ENCODE peak calls at places on chromosomes 7 and 10, in four cellular contexts. V is K562, P is H1, E is HepG2. M is an unnamed sample.

GRCh38 chr10:116521424-116522305 is 24.1 kb upstream of the PNLIP start:
- DNase-seq in V (peak), P (no peak), E (peak), M (no peak)

GRCh38 chr10:74082319-74082718 is 68.3 kb downstream of the AP3M1 start:
- DNase-seq in V (no peak), P (no peak), E (no peak), M (no peak)

GRCh38 chr10:34346516-34347150 is 468.5 kb downstream of the PARD3 start:
- DNase-seq in V (no peak), P (no peak), E (no peak), M (no peak)

GRCh38 chr7:103446046-103446520 is at the start of gene SLC26A5:
- DNase-seq in V (peak), P (no peak), E (no peak), M (no peak)

GRCh38 chr10:33376976-33377657 is 42.6 kb upstream of the NRP1 start:
- DNase-seq in V (no peak), P (no peak), E (no peak), M (no peak)

GRCh38 chr10:124703372-124703771 is 40.8 kb downstream of the FAM53B start:
- DNase-seq in V (no peak), P (no peak), E (no peak), M (no peak)

GRCh38 chr10:59808896-59809643 is 55.8 kb upstream of the MRLN start:
- DNase-seq in V (peak), P (peak), E (peak), M (peak)

GRCh38 chr10:56319386-56319785 is 41.7 kb downstream of the ZWINT start:
- DNase-seq in V (no peak), P (no peak), E (no peak), M (peak)

GRCh38 chr7:125670926-125671572 is 741.4 kb upstream of the POT1 start:
- DNase-seq in V (peak), P (no peak), E (peak), M (no peak)

GRCh38 chr10:46547331-46547880 is 9.1 kb downstream of the GPRIN2 start:
- DNase-seq in V (no peak), P (no peak), E (no peak), M (no peak)

GRCh38 chr10:53886325-53887300 is 914.4 kb downstream of the PCDH15 start:
- DNase-seq in V (no peak), P (no peak), E (peak), M (no peak)

GRCh38 chr7:112462236-112462635 is 12.0 kb downstream of the IFRD1 start:
- DNase-seq in V (no peak), P (no peak), E (peak), M (no peak)

GRCh38 chr7:716212-716611 is 10.3 kb upstream of the DNAAF5 start:
- DNase-seq in V (no peak), P (no peak), E (no peak), M (no peak)

GRCh38 chr10:122152544-122152943 is 118.6 kb upstream of the BTBD16 start:
- DNase-seq in V (no peak), P (no peak), E (no peak), M (no peak)

GRCh38 chr7:135206887-135207738 is 4.2 kb downstream of the WDR91 start:
- DNase-seq in V (no peak), P (no peak), E (no peak), M (peak)

GRCh38 chr7:26787696-26788095 is 76.7 kb downstream of the SKAP2 start:
- DNase-seq in V (no peak), P (no peak), E (no peak), M (no peak)

GRCh38 chr10:110421512-110422138 is 76.1 kb upstream of the DUSP5 start:
- DNase-seq in V (peak), P (no peak), E (no peak), M (no peak)

GRCh38 chr10:132571565-132572544 is 34.3 kb downstream of the INPP5A start:
- DNase-seq in V (peak), P (peak), E (peak), M (peak)

GRCh38 chr7:148962823-148963582 is 65.3 kb downstream of the PDIA4 start:
- DNase-seq in V (peak), P (no peak), E (peak), M (peak)

GRCh38 chr10:132065491-132066105 is at the start of gene JAKMIP3:
- DNase-seq in V (no peak), P (no peak), E (peak), M (no peak)

GRCh38 chr10:76547352-76547972 is 1090.1 kb downstream of the KCNMA1 start:
- DNase-seq in V (peak), P (peak), E (peak), M (no peak)

GRCh38 chr7:44633254-44634186 is 27.1 kb downstream of the OGDH start:
- DNase-seq in V (no peak), P (no peak), E (no peak), M (peak)

GRCh38 chr10:130422366-130423324 is 286.5 kb downstream of the GLRX3 start:
- DNase-seq in V (no peak), P (no peak), E (no peak), M (no peak)
- TF ChIP-seq ATF2 in V (no peak), P (no peak), E (no peak), M (no peak)

DNA sequence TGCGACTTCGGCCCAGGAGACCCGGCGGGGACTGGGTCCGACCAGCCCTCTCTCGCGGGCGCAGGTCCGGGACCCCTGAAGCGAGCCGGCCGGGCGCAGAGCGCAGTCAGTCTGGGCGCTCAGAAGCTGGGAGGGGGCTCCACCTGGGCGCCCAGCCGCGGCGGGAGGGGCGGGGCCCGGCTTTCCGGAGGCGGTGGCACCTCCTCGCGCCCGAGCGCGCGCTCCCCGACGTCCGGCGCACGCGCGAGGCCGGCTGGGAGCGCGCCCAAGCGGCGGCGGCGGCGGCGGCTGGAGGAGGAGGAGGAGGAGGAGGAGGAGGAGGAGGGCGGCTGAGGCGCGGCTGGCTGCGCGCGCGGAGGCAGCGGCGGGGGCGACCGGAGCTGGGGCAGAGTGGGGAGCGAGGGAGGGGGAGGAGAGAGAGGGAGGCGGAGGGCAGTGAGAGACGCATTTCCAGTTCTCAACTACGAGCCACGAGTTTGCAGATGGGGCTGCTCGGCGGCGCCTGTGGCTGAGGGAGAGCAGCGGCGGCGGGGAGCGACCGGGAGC is at the start of gene PALS2:
- DNase-seq in V (peak), P (no peak), E (peak), M (no peak)
- TF ChIP-seq YY1 in V (no peak), P (no peak), E (no peak), M (peak)

DNA sequence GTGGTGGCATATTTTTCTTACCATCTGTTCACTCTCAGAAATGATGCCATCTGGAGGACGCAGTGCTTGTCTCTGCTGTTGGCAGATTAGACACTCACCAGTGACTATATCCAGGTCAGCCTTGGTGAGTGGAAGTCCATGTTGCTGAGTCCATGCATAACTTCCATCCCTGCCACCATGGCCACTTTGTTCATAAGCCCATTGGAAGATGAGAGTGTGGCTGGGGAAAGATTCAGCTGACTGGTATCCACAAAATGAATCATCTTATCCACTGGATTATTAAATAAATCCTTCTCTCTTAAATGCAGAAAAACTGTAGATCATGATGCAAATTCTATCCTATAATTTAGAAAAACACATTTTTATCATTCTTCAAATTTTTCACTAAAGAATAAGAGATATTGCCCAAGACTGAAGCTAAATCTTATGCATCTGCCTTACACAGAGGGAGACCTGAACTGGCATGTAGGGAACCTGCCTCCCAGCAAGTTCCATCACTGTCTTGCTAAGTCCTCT is 726.9 kb downstream of the TNS3 start:
- DNase-seq in V (no peak), P (no peak), E (no peak), M (no peak)
- TF ChIP-seq ATF2 in V (no peak), P (no peak), E (no peak), M (no peak)

GRCh38 chr7:141073641-141074161 is at the start of gene TMEM178B:
- DNase-seq in V (no peak), P (no peak), E (no peak), M (no peak)

GRCh38 chr7:141072548-141073172 is 1.2 kb upstream of the TMEM178B start:
- DNase-seq in V (no peak), P (no peak), E (no peak), M (no peak)

GRCh38 chr7:141073173-141073640 is 657 bp upstream of the TMEM178B start:
- DNase-seq in V (no peak), P (no peak), E (peak), M (no peak)

GRCh38 chr7:141071260-141071854 is 2.5 kb upstream of the TMEM178B start:
- DNase-seq in V (peak), P (peak), E (peak), M (no peak)

GRCh38 chr7:141071855-141072547 is 1.9 kb upstream of the TMEM178B start:
- DNase-seq in V (no peak), P (no peak), E (no peak), M (no peak)
- TF ChIP-seq YY1 in V (no peak), P (no peak), E (no peak), M (no peak)

GRCh38 chr7:151899513-151900360 is 22.8 kb upstream of the PRKAG2 start:
- DNase-seq in V (no peak), P (no peak), E (no peak), M (no peak)
- TF ChIP-seq ATF2 in V (no peak), P (no peak), E (no peak), M (no peak)

GRCh38 chr7:140686921-140687320 is 9.6 kb upstream of the NDUFB2 start:
- DNase-seq in V (no peak), P (no peak), E (no peak), M (no peak)
- TF ChIP-seq YY1 in V (no peak), P (no peak), E (no peak), M (no peak)

DNA sequence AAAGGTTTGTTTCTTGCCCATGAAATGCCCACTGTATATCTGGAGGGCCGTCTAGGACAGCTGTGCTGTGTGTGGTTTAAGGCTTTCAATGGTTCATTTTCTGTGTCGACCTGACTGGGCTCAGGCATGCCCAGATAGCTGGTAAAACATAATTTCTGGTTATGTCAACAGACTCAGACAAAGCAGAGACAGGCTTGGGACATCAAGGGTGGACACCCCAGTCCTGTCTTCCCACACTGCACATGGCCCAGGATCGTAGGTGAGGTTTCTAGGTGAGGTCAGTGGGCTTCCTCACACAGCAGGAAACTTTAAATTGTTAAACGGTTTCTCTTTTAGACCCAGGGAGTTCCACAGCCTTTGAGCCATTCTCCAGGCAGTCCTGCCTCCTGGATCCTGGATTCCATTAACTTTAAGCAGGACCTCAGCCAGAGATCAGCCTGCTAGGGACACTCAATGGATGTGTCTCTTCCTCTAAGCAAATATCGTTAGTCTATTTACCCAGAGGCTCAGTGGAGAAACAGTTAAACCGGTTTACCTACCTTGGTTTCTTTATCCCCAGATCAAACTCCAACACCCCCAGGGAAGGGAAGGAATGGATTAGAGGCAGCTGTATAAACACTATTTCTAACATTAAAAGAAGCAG is 66.4 kb downstream of the ST8SIA6 start:
- DNase-seq in V (no peak), P (no peak), E (peak), M (no peak)
- TF ChIP-seq ATF2 in V (no peak), P (no peak), E (no peak), M (no peak)

GRCh38 chr10:6987536-6987945 is 407.5 kb upstream of the PRKCQ start:
- DNase-seq in V (no peak), P (no peak), E (no peak), M (no peak)

GRCh38 chr10:6985644-6986043 is 405.6 kb upstream of the PRKCQ start:
- DNase-seq in V (no peak), P (no peak), E (no peak), M (no peak)

GRCh38 chr10:6990891-6991290 is 410.8 kb upstream of the PRKCQ start:
- DNase-seq in V (no peak), P (no peak), E (no peak), M (no peak)

GRCh38 chr10:6986927-6987326 is 406.9 kb upstream of the PRKCQ start:
- DNase-seq in V (no peak), P (no peak), E (no peak), M (no peak)

GRCh38 chr10:6988654-6989053 is 408.6 kb upstream of the PRKCQ start:
- DNase-seq in V (no peak), P (no peak), E (no peak), M (no peak)
- TF ChIP-seq YY1 in V (no peak), P (no peak), E (no peak), M (no peak)